ENCODE peak calls at places on chromosomes 1 and 21, in seven cellular contexts. One of them, this sample, is unnamed.

GRCh38 chr1:206589206-206589605 is 23.1 kb downstream of the EIF2D start:
- DNase-seq in HFF-Myc: peak; percentile 65
- DNase-seq in A549: no peak
- DNase-seq in stomach: no peak
- DNase-seq in thyroid gland: no peak
- DNase-seq in neural crest cell: no peak
- DNase-seq in H9: no peak
- DNase-seq in this sample: peak; percentile 60

GRCh38 chr1:239806900-239807299 is 284.8 kb upstream of the FMN2 start:
- DNase-seq in HFF-Myc: no peak
- DNase-seq in A549: no peak
- DNase-seq in stomach: no peak
- DNase-seq in thyroid gland: no peak
- DNase-seq in neural crest cell: no peak
- DNase-seq in H9: no peak
- DNase-seq in this sample: no peak

GRCh38 chr1:207698822-207699483 is 52.9 kb upstream of the CD46 start:
- DNase-seq in HFF-Myc: peak; percentile 61
- DNase-seq in A549: no peak
- DNase-seq in stomach: peak; percentile 62
- DNase-seq in thyroid gland: peak; percentile 57
- DNase-seq in neural crest cell: peak; percentile 53
- DNase-seq in H9: peak; percentile 74
- DNase-seq in this sample: peak; percentile 11

GRCh38 chr1:154407021-154407865 is 2.1 kb downstream of the IL6R start:
- DNase-seq in HFF-Myc: no peak
- DNase-seq in A549: no peak
- DNase-seq in stomach: peak; percentile 39
- DNase-seq in thyroid gland: peak; percentile 56
- DNase-seq in neural crest cell: no peak
- DNase-seq in H9: no peak
- DNase-seq in this sample: no peak

GRCh38 chr1:85581138-85581801 is 709 bp downstream of the CCN1 start:
- DNase-seq in HFF-Myc: no peak
- DNase-seq in A549: peak; percentile 35
- DNase-seq in stomach: peak; percentile 80
- DNase-seq in thyroid gland: peak; percentile 79
- DNase-seq in neural crest cell: peak; percentile 66
- DNase-seq in H9: peak; percentile 79
- DNase-seq in this sample: peak; percentile 53

GRCh38 chr1:41674501-41674900 is 190.0 kb upstream of the EDN2 start:
- DNase-seq in HFF-Myc: no peak
- DNase-seq in A549: no peak
- DNase-seq in stomach: no peak
- DNase-seq in thyroid gland: no peak
- DNase-seq in neural crest cell: no peak
- DNase-seq in H9: no peak
- DNase-seq in this sample: no peak

GRCh38 chr1:4422496-4423289 is 231.7 kb upstream of the AJAP1 start:
- DNase-seq in HFF-Myc: no peak
- DNase-seq in A549: no peak
- DNase-seq in stomach: no peak
- DNase-seq in thyroid gland: no peak
- DNase-seq in neural crest cell: peak; percentile 11
- DNase-seq in H9: peak; percentile 65
- DNase-seq in this sample: no peak

GRCh38 chr1:21547876-21548275 is 38.7 kb downstream of the ALPL start:
- DNase-seq in HFF-Myc: no peak
- DNase-seq in A549: no peak
- DNase-seq in stomach: no peak
- DNase-seq in thyroid gland: no peak
- DNase-seq in neural crest cell: no peak
- DNase-seq in H9: no peak
- DNase-seq in this sample: no peak

GRCh38 chr21:46211376-46211775 is 17.2 kb downstream of the LSS start:
- DNase-seq in HFF-Myc: no peak
- DNase-seq in A549: no peak
- DNase-seq in stomach: no peak
- DNase-seq in thyroid gland: no peak
- DNase-seq in neural crest cell: no peak
- DNase-seq in H9: no peak
- DNase-seq in this sample: no peak

GRCh38 chr1:6465461-6466005 is 440 bp downstream of the TNFRSF25 start:
- DNase-seq in HFF-Myc: no peak
- DNase-seq in A549: no peak
- DNase-seq in stomach: no peak
- DNase-seq in thyroid gland: no peak
- DNase-seq in neural crest cell: no peak
- DNase-seq in H9: no peak
- DNase-seq in this sample: no peak

GRCh38 chr1:26799479-26800133 is 11.9 kb downstream of the PIGV start:
- DNase-seq in HFF-Myc: no peak
- DNase-seq in A549: no peak
- DNase-seq in stomach: no peak
- DNase-seq in thyroid gland: peak; percentile 95
- DNase-seq in neural crest cell: no peak
- DNase-seq in H9: no peak
- DNase-seq in this sample: peak; percentile 76

GRCh38 chr1:221777434-221778072 is 35.7 kb upstream of the DUSP10 start:
- DNase-seq in HFF-Myc: no peak
- DNase-seq in A549: no peak
- DNase-seq in stomach: no peak
- DNase-seq in thyroid gland: no peak
- DNase-seq in neural crest cell: no peak
- DNase-seq in H9: no peak
- DNase-seq in this sample: no peak

GRCh38 chr1:100065183-100065968 is 67.4 kb downstream of the SASS6 start:
- DNase-seq in HFF-Myc: no peak
- DNase-seq in A549: no peak
- DNase-seq in stomach: no peak
- DNase-seq in thyroid gland: no peak
- DNase-seq in neural crest cell: no peak
- DNase-seq in H9: no peak
- DNase-seq in this sample: no peak

GRCh38 chr1:90339822-90340221 is 344.9 kb downstream of the ZNF326 start:
- DNase-seq in HFF-Myc: no peak
- DNase-seq in A549: no peak
- DNase-seq in stomach: no peak
- DNase-seq in thyroid gland: no peak
- DNase-seq in neural crest cell: no peak
- DNase-seq in H9: no peak
- DNase-seq in this sample: no peak

GRCh38 chr1:227469708-227470107 is 93.6 kb upstream of the ZNF678 start:
- DNase-seq in HFF-Myc: no peak
- DNase-seq in A549: no peak
- DNase-seq in stomach: no peak
- DNase-seq in thyroid gland: no peak
- DNase-seq in neural crest cell: no peak
- DNase-seq in H9: no peak
- DNase-seq in this sample: no peak

GRCh38 chr1:246051909-246052518 is 455.1 kb downstream of the SMYD3 start:
- DNase-seq in HFF-Myc: no peak
- DNase-seq in A549: no peak
- DNase-seq in stomach: no peak
- DNase-seq in thyroid gland: no peak
- DNase-seq in neural crest cell: no peak
- DNase-seq in H9: no peak
- DNase-seq in this sample: no peak

GRCh38 chr1:168553680-168554553 is 10.1 kb upstream of the XCL2 start:
- DNase-seq in HFF-Myc: no peak
- DNase-seq in A549: no peak
- DNase-seq in stomach: no peak
- DNase-seq in thyroid gland: no peak
- DNase-seq in neural crest cell: no peak
- DNase-seq in H9: no peak
- DNase-seq in this sample: no peak

GRCh38 chr1:62194651-62195282 is at the start of gene L1TD1:
- DNase-seq in HFF-Myc: no peak
- DNase-seq in A549: no peak
- DNase-seq in stomach: no peak
- DNase-seq in thyroid gland: no peak
- DNase-seq in neural crest cell: peak; percentile 41
- DNase-seq in H9: peak; percentile 96
- DNase-seq in this sample: no peak

GRCh38 chr1:205827623-205828022 is 14.6 kb upstream of the SLC41A1 start:
- DNase-seq in HFF-Myc: no peak
- DNase-seq in A549: no peak
- DNase-seq in stomach: peak; percentile 53
- DNase-seq in thyroid gland: no peak
- DNase-seq in neural crest cell: no peak
- DNase-seq in H9: no peak
- DNase-seq in this sample: no peak

GRCh38 chr1:94527447-94528031 is 14.0 kb downstream of the F3 start:
- DNase-seq in HFF-Myc: no peak
- DNase-seq in A549: no peak
- DNase-seq in stomach: no peak
- DNase-seq in thyroid gland: peak; percentile 25
- DNase-seq in neural crest cell: no peak
- DNase-seq in H9: no peak
- DNase-seq in this sample: no peak

GRCh38 chr1:237983507-237983906 is 92.8 kb upstream of the ZP4 start:
- DNase-seq in HFF-Myc: no peak
- DNase-seq in A549: no peak
- DNase-seq in stomach: no peak
- DNase-seq in thyroid gland: no peak
- DNase-seq in neural crest cell: no peak
- DNase-seq in H9: no peak
- DNase-seq in this sample: no peak

GRCh38 chr1:180631197-180631765 is 541 bp upstream of the XPR1 start:
- DNase-seq in HFF-Myc: no peak
- DNase-seq in A549: no peak
- DNase-seq in stomach: no peak
- DNase-seq in thyroid gland: peak; percentile 33
- DNase-seq in neural crest cell: no peak
- DNase-seq in H9: no peak
- DNase-seq in this sample: no peak

GRCh38 chr21:41962425-41962966 is 8.7 kb upstream of the C2CD2 start:
- DNase-seq in HFF-Myc: no peak
- DNase-seq in A549: no peak
- DNase-seq in stomach: no peak
- DNase-seq in thyroid gland: no peak
- DNase-seq in neural crest cell: no peak
- DNase-seq in H9: no peak
- DNase-seq in this sample: no peak

GRCh38 chr1:96313216-96313615 is 408.4 kb upstream of the PTBP2 start:
- DNase-seq in HFF-Myc: peak; percentile 38
- DNase-seq in A549: no peak
- DNase-seq in stomach: no peak
- DNase-seq in thyroid gland: no peak
- DNase-seq in neural crest cell: no peak
- DNase-seq in H9: no peak
- DNase-seq in this sample: peak; percentile 89

GRCh38 chr1:26305667-26306289 is 658 bp downstream of the UBXN11 start:
- DNase-seq in HFF-Myc: no peak
- DNase-seq in A549: no peak
- DNase-seq in stomach: no peak
- DNase-seq in thyroid gland: no peak
- DNase-seq in neural crest cell: no peak
- DNase-seq in H9: no peak
- DNase-seq in this sample: no peak

DNA sequence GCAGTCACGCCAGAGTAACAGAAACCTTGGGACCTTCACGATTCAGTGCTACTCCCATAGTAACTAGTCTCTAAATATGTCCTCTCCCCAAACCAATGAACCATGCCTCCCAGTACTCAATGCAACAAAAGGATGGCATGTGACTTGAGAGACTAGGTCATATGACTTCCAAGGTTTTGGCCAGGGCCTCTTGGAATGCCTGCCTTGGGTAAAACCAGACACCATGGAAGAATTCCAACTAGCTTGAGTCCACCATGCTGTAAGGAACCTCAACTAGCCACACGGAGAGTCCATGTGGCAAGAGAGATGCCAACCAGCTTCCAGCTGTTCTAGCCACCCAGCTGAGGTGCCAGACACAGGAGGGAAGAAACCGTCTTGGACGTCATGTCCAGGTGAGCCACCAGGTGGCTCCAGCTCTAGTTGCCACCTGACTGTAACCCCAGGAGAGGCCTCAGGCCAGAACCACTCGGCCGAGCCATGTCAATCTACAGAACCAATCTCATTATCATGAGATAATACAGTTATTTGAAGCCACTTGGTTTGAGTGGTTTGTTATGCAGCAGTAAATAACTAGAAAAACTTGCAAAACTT is 115.0 kb downstream of the SYF2 start:
- DNase-seq in HFF-Myc: no peak
- DNase-seq in A549: no peak
- DNase-seq in stomach: peak; percentile 38
- DNase-seq in thyroid gland: no peak
- DNase-seq in neural crest cell: no peak
- DNase-seq in H9: peak; percentile 71
- DNase-seq in this sample: no peak
- TF ChIP-seq CTCF in HFF-Myc: peak; percentile 21
- TF ChIP-seq CTCF in A549: no peak
- TF ChIP-seq CTCF in stomach: no peak
- TF ChIP-seq CTCF in thyroid gland: peak; percentile 18
- TF ChIP-seq CTCF in neural crest cell: peak; percentile 46
- TF ChIP-seq CTCF in H9: peak; percentile 79
- TF ChIP-seq CTCF in this sample: no peak

GRCh38 chr1:54945393-54945936 is 35.0 kb upstream of the TMEM61 start:
- DNase-seq in HFF-Myc: no peak
- DNase-seq in A549: no peak
- DNase-seq in stomach: peak; percentile 45
- DNase-seq in thyroid gland: no peak
- DNase-seq in neural crest cell: no peak
- DNase-seq in H9: no peak
- DNase-seq in this sample: no peak
- TF ChIP-seq CTCF in HFF-Myc: no peak
- TF ChIP-seq CTCF in A549: no peak
- TF ChIP-seq CTCF in stomach: no peak
- TF ChIP-seq CTCF in thyroid gland: no peak
- TF ChIP-seq CTCF in neural crest cell: peak; percentile 8
- TF ChIP-seq CTCF in H9: no peak
- TF ChIP-seq CTCF in this sample: no peak

GRCh38 chr1:172609528-172609927 is 49.4 kb upstream of the FASLG start:
- DNase-seq in HFF-Myc: no peak
- DNase-seq in A549: no peak
- DNase-seq in stomach: no peak
- DNase-seq in thyroid gland: no peak
- DNase-seq in neural crest cell: no peak
- DNase-seq in H9: no peak
- DNase-seq in this sample: no peak
- TF ChIP-seq CTCF in HFF-Myc: no peak
- TF ChIP-seq CTCF in A549: peak; percentile 54
- TF ChIP-seq CTCF in stomach: no peak
- TF ChIP-seq CTCF in thyroid gland: no peak
- TF ChIP-seq CTCF in neural crest cell: peak; percentile 56
- TF ChIP-seq CTCF in H9: peak; percentile 65
- TF ChIP-seq CTCF in this sample: peak; percentile 9

DNA sequence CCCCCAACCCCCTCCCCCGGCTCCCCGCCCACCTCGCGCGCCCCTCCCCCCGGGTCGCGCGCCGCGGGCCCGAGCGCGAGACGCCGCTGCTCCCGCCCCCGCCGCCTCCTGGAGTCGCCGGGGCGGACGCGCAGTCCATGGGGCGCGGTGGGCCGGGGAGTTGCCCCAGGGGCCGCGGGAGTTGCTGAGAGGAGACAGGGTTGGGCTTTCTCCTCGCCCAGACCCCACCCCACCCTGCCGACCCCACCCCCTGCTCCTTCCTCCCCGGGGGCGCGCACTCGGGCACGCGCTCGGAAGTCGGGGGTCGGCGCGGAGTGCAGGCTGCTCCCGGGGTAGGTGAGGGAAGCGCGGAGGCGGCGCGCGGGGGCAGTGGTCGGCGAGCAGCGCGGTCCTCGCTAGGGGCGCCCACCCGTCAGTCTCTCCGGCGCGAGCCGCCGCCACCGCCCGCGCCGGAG is at the start of gene LAMC1:
- DNase-seq in HFF-Myc: no peak
- DNase-seq in A549: peak; percentile 68
- DNase-seq in stomach: peak; percentile 61
- DNase-seq in thyroid gland: peak; percentile 78
- DNase-seq in neural crest cell: peak; percentile 90
- DNase-seq in H9: peak; percentile 93
- DNase-seq in this sample: peak; percentile 54
- TF ChIP-seq CTCF in HFF-Myc: no peak
- TF ChIP-seq CTCF in A549: no peak
- TF ChIP-seq CTCF in stomach: no peak
- TF ChIP-seq CTCF in thyroid gland: no peak
- TF ChIP-seq CTCF in neural crest cell: no peak
- TF ChIP-seq CTCF in H9: no peak
- TF ChIP-seq CTCF in this sample: no peak

This sample was measured in astrocyte of the cerebellum.